ENCODE peak calls at places on chromosomes 7 and 10, in five cellular contexts. One of them, this sample, is unnamed.

GRCh38 chr10:128150045-128150493 is 23.8 kb upstream of the MKI67 start:
- DNase-seq in GM12878: no peak
- DNase-seq in HepG2: no peak
- DNase-seq in K562: peak
- DNase-seq in A549: peak
- DNase-seq in this sample: peak

GRCh38 chr10:91049961-91050360 is 129.1 kb upstream of the ANKRD1 start:
- DNase-seq in GM12878: no peak
- DNase-seq in HepG2: no peak
- DNase-seq in K562: no peak
- DNase-seq in A549: no peak
- DNase-seq in this sample: no peak

GRCh38 chr10:110803830-110804338 is 67.8 kb upstream of the PDCD4 start:
- DNase-seq in GM12878: peak
- DNase-seq in HepG2: peak
- DNase-seq in K562: peak
- DNase-seq in A549: peak
- DNase-seq in this sample: peak

GRCh38 chr7:148609045-148609725 is 18.6 kb downstream of the C7orf33 start:
- DNase-seq in GM12878: no peak
- DNase-seq in HepG2: no peak
- DNase-seq in K562: no peak
- DNase-seq in A549: no peak
- DNase-seq in this sample: no peak

GRCh38 chr7:33900501-33900900 is 4.8 kb upstream of the BMPER start:
- DNase-seq in GM12878: no peak
- DNase-seq in HepG2: no peak
- DNase-seq in K562: no peak
- DNase-seq in A549: no peak
- DNase-seq in this sample: no peak

GRCh38 chr7:93194368-93194767 is 31.9 kb downstream of the HEPACAM2 start:
- DNase-seq in GM12878: no peak
- DNase-seq in HepG2: peak
- DNase-seq in K562: no peak
- DNase-seq in A549: no peak
- DNase-seq in this sample: no peak

GRCh38 chr10:106816318-106817085 is 348.0 kb downstream of the SORCS1 start:
- DNase-seq in GM12878: no peak
- DNase-seq in HepG2: no peak
- DNase-seq in K562: no peak
- DNase-seq in A549: no peak
- DNase-seq in this sample: no peak

GRCh38 chr10:106960812-106961211 is 203.7 kb downstream of the SORCS1 start:
- DNase-seq in GM12878: no peak
- DNase-seq in HepG2: no peak
- DNase-seq in K562: no peak
- DNase-seq in A549: no peak
- DNase-seq in this sample: no peak

GRCh38 chr10:128884496-128884895 is 582.5 kb upstream of the MGMT start:
- DNase-seq in GM12878: no peak
- DNase-seq in HepG2: no peak
- DNase-seq in K562: no peak
- DNase-seq in A549: no peak
- DNase-seq in this sample: no peak

GRCh38 chr10:128723631-128724205 is 597.5 kb upstream of the MKI67 start:
- DNase-seq in GM12878: no peak
- DNase-seq in HepG2: no peak
- DNase-seq in K562: no peak
- DNase-seq in A549: no peak
- DNase-seq in this sample: no peak

GRCh38 chr10:24344279-24344678 is 135.3 kb downstream of the KIAA1217 start:
- DNase-seq in GM12878: no peak
- DNase-seq in HepG2: peak
- DNase-seq in K562: no peak
- DNase-seq in A549: no peak
- DNase-seq in this sample: no peak

GRCh38 chr10:35876248-35876647 is 234.2 kb upstream of the FZD8 start:
- DNase-seq in GM12878: no peak
- DNase-seq in HepG2: no peak
- DNase-seq in K562: no peak
- DNase-seq in A549: peak
- DNase-seq in this sample: no peak

GRCh38 chr7:140281960-140282359 is 105.2 kb upstream of the KDM7A start:
- DNase-seq in GM12878: no peak
- DNase-seq in HepG2: no peak
- DNase-seq in K562: no peak
- DNase-seq in A549: no peak
- DNase-seq in this sample: no peak

GRCh38 chr10:57694956-57695605 is 572.6 kb downstream of the IPMK start:
- DNase-seq in GM12878: no peak
- DNase-seq in HepG2: no peak
- DNase-seq in K562: no peak
- DNase-seq in A549: no peak
- DNase-seq in this sample: no peak

GRCh38 chr7:155506854-155507337 is 39.5 kb downstream of the CNPY1 start:
- DNase-seq in GM12878: no peak
- DNase-seq in HepG2: no peak
- DNase-seq in K562: peak
- DNase-seq in A549: no peak
- DNase-seq in this sample: peak

GRCh38 chr7:118368958-118369357 is 144.5 kb downstream of the ANKRD7 start:
- DNase-seq in GM12878: no peak
- DNase-seq in HepG2: no peak
- DNase-seq in K562: no peak
- DNase-seq in A549: no peak
- DNase-seq in this sample: no peak

GRCh38 chr10:102673961-102674511 is 29.8 kb downstream of the TRIM8 start:
- DNase-seq in GM12878: no peak
- DNase-seq in HepG2: peak
- DNase-seq in K562: peak
- DNase-seq in A549: no peak
- DNase-seq in this sample: no peak

GRCh38 chr7:91082038-91082437 is 182.2 kb upstream of the FZD1 start:
- DNase-seq in GM12878: no peak
- DNase-seq in HepG2: no peak
- DNase-seq in K562: no peak
- DNase-seq in A549: no peak
- DNase-seq in this sample: no peak

DNA sequence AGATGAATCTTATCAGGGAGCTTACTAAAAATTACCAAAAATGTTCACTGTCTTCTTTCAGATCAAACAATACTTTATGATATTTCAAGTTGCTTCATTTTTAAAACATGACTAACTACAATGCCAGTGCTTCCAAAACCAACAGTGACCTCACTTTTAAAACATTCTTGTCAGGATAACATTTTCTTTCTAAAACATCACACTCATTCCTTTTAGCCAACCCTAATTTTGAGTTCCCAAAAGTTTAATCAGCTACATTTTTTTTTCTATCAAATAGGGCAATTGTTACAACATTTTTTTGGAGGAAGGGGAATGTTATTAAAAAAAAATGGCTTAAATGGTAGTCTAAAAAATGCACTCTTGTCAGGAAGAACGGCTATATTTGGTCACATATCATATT is 37.3 kb downstream of the RTKN2 start:
- DNase-seq in GM12878: no peak
- DNase-seq in HepG2: peak
- DNase-seq in K562: no peak
- DNase-seq in A549: peak
- DNase-seq in this sample: no peak
- TF ChIP-seq ESRRA in GM12878: no peak
- TF ChIP-seq ESRRA in HepG2: no peak
- TF ChIP-seq ESRRA in K562: no peak
- TF ChIP-seq ESRRA in A549: no peak
- TF ChIP-seq ESRRA in this sample: no peak

GRCh38 chr7:362416-363096 is 72.6 kb downstream of the FOXL3 start:
- DNase-seq in GM12878: no peak
- DNase-seq in HepG2: no peak
- DNase-seq in K562: peak
- DNase-seq in A549: no peak
- DNase-seq in this sample: no peak

GRCh38 chr7:361680-362415 is 71.9 kb downstream of the FOXL3 start:
- DNase-seq in GM12878: no peak
- DNase-seq in HepG2: no peak
- DNase-seq in K562: no peak
- DNase-seq in A549: no peak
- DNase-seq in this sample: no peak

GRCh38 chr7:359776-360361 is 69.9 kb downstream of the FOXL3 start:
- DNase-seq in GM12878: no peak
- DNase-seq in HepG2: no peak
- DNase-seq in K562: no peak
- DNase-seq in A549: no peak
- DNase-seq in this sample: no peak

GRCh38 chr7:359226-359775 is 69.3 kb downstream of the FOXL3 start:
- DNase-seq in GM12878: no peak
- DNase-seq in HepG2: no peak
- DNase-seq in K562: no peak
- DNase-seq in A549: no peak
- DNase-seq in this sample: no peak

GRCh38 chr7:360454-361100 is 70.6 kb downstream of the FOXL3 start:
- DNase-seq in GM12878: no peak
- DNase-seq in HepG2: no peak
- DNase-seq in K562: no peak
- DNase-seq in A549: no peak
- DNase-seq in this sample: no peak
- TF ChIP-seq ESRRA in GM12878: no peak
- TF ChIP-seq ESRRA in HepG2: no peak
- TF ChIP-seq ESRRA in K562: no peak
- TF ChIP-seq ESRRA in A549: no peak
- TF ChIP-seq ESRRA in this sample: no peak

GRCh38 chr7:36712015-36712414 is 12.3 kb downstream of the AOAH start:
- DNase-seq in GM12878: no peak
- DNase-seq in HepG2: no peak
- DNase-seq in K562: no peak
- DNase-seq in A549: no peak
- DNase-seq in this sample: no peak
- TF ChIP-seq ESRRA in GM12878: no peak
- TF ChIP-seq ESRRA in HepG2: no peak
- TF ChIP-seq ESRRA in K562: no peak
- TF ChIP-seq ESRRA in A549: no peak
- TF ChIP-seq ESRRA in this sample: no peak

GRCh38 chr10:61040399-61041016 is 96.5 kb upstream of the RHOBTB1 start:
- DNase-seq in GM12878: no peak
- DNase-seq in HepG2: no peak
- DNase-seq in K562: no peak
- DNase-seq in A549: no peak
- DNase-seq in this sample: no peak

GRCh38 chr10:61042533-61042932 is 98.5 kb upstream of the RHOBTB1 start:
- DNase-seq in GM12878: no peak
- DNase-seq in HepG2: no peak
- DNase-seq in K562: no peak
- DNase-seq in A549: no peak
- DNase-seq in this sample: no peak

GRCh38 chr10:61039868-61040267 is 95.9 kb upstream of the RHOBTB1 start:
- DNase-seq in GM12878: no peak
- DNase-seq in HepG2: peak
- DNase-seq in K562: no peak
- DNase-seq in A549: no peak
- DNase-seq in this sample: no peak
- TF ChIP-seq ESRRA in GM12878: no peak
- TF ChIP-seq ESRRA in HepG2: no peak
- TF ChIP-seq ESRRA in K562: no peak
- TF ChIP-seq ESRRA in A549: no peak
- TF ChIP-seq ESRRA in this sample: no peak

DNA sequence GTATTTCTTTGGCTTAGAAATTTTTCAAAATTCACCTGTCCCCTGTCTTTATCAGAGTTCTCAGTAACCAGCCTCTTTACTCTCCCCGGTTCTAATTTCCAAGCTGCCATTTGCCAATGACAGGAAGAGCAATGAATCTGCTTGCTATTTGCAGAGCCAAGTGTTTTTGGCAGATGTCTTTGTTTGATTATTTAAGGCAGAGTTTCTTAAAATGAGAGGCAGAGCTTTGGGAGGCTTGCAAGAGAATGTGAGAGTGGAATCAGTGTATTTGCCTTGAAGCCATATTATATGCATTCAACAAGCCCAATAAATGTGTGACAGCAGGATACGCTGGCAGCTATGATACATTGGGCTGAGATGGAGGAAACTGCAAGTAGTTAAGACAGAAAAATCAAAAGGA is 196.5 kb downstream of the PHF14 start:
- DNase-seq in GM12878: no peak
- DNase-seq in HepG2: no peak
- DNase-seq in K562: no peak
- DNase-seq in A549: no peak
- DNase-seq in this sample: no peak
- TF ChIP-seq ESRRA in GM12878: no peak
- TF ChIP-seq ESRRA in HepG2: no peak
- TF ChIP-seq ESRRA in K562: no peak
- TF ChIP-seq ESRRA in A549: no peak
- TF ChIP-seq ESRRA in this sample: no peak

GRCh38 chr7:94216944-94217461 is 177.7 kb upstream of the COL1A2 start:
- DNase-seq in GM12878: no peak
- DNase-seq in HepG2: no peak
- DNase-seq in K562: no peak
- DNase-seq in A549: no peak
- DNase-seq in this sample: no peak
- TF ChIP-seq ESRRA in GM12878: no peak
- TF ChIP-seq ESRRA in HepG2: no peak
- TF ChIP-seq ESRRA in K562: no peak
- TF ChIP-seq ESRRA in A549: no peak
- TF ChIP-seq ESRRA in this sample: no peak

GRCh38 chr10:124150807-124151417 is 57.5 kb upstream of the CHST15 start:
- DNase-seq in GM12878: no peak
- DNase-seq in HepG2: no peak
- DNase-seq in K562: no peak
- DNase-seq in A549: no peak
- DNase-seq in this sample: no peak
- TF ChIP-seq ESRRA in GM12878: no peak
- TF ChIP-seq ESRRA in HepG2: no peak
- TF ChIP-seq ESRRA in K562: no peak
- TF ChIP-seq ESRRA in A549: no peak
- TF ChIP-seq ESRRA in this sample: no peak

GRCh38 chr10:546451-546850 is 143.0 kb downstream of the DIP2C start:
- DNase-seq in GM12878: no peak
- DNase-seq in HepG2: no peak
- DNase-seq in K562: no peak
- DNase-seq in A549: no peak
- DNase-seq in this sample: no peak

GRCh38 chr10:543131-543530 is 146.3 kb downstream of the DIP2C start:
- DNase-seq in GM12878: no peak
- DNase-seq in HepG2: no peak
- DNase-seq in K562: no peak
- DNase-seq in A549: no peak
- DNase-seq in this sample: no peak

GRCh38 chr10:546971-547590 is 142.4 kb downstream of the DIP2C start:
- DNase-seq in GM12878: no peak
- DNase-seq in HepG2: no peak
- DNase-seq in K562: no peak
- DNase-seq in A549: no peak
- DNase-seq in this sample: no peak

GRCh38 chr10:541750-542371 is 147.6 kb downstream of the DIP2C start:
- DNase-seq in GM12878: no peak
- DNase-seq in HepG2: no peak
- DNase-seq in K562: no peak
- DNase-seq in A549: no peak
- DNase-seq in this sample: no peak

GRCh38 chr10:543862-544822 is 145.3 kb downstream of the DIP2C start:
- DNase-seq in GM12878: no peak
- DNase-seq in HepG2: no peak
- DNase-seq in K562: no peak
- DNase-seq in A549: no peak
- DNase-seq in this sample: no peak
- TF ChIP-seq ESRRA in GM12878: no peak
- TF ChIP-seq ESRRA in HepG2: no peak
- TF ChIP-seq ESRRA in K562: no peak
- TF ChIP-seq ESRRA in A549: no peak
- TF ChIP-seq ESRRA in this sample: no peak

This sample was measured in WTC11.